ENCODE peak calls at places on chromosomes 6 and 20, in four cellular contexts. One of them, this sample, is unnamed.
A peak's percentile ranks its signal among the peaks of the same experiment; 100 is the strongest.

GRCh38 chr20:361562-361961 is 14.7 kb downstream of the NRSN2 start:
- DNase-seq in tibial artery: no peak
- DNase-seq in stimulated activated CD8-positive, alpha-beta memory T cell treated with anti-CD3 and anti-CD28 coated beads, Interleukin-12 subunit alpha, Interleukin-12 subunit beta, amount 100 ng/mL, for 4 hours: no peak
- DNase-seq in AG20443: no peak
- DNase-seq in this sample: peak; percentile 80

GRCh38 chr20:57380081-57380750 is 11.0 kb upstream of the RBM38 start:
- DNase-seq in tibial artery: no peak
- DNase-seq in stimulated activated CD8-positive, alpha-beta memory T cell treated with anti-CD3 and anti-CD28 coated beads, Interleukin-12 subunit alpha, Interleukin-12 subunit beta, amount 100 ng/mL, for 4 hours: no peak
- DNase-seq in AG20443: no peak
- DNase-seq in this sample: no peak

GRCh38 chr20:43911066-43911465 is 3.6 kb upstream of the TOX2 start:
- DNase-seq in tibial artery: no peak
- DNase-seq in stimulated activated CD8-positive, alpha-beta memory T cell treated with anti-CD3 and anti-CD28 coated beads, Interleukin-12 subunit alpha, Interleukin-12 subunit beta, amount 100 ng/mL, for 4 hours: no peak
- DNase-seq in AG20443: peak; percentile 36
- DNase-seq in this sample: no peak

GRCh38 chr6:142210606-142211005 is 63.5 kb downstream of the VTA1 start:
- DNase-seq in tibial artery: no peak
- DNase-seq in stimulated activated CD8-positive, alpha-beta memory T cell treated with anti-CD3 and anti-CD28 coated beads, Interleukin-12 subunit alpha, Interleukin-12 subunit beta, amount 100 ng/mL, for 4 hours: no peak
- DNase-seq in AG20443: no peak
- DNase-seq in this sample: no peak

GRCh38 chr6:148935705-148936306 is 189.0 kb downstream of the UST start:
- DNase-seq in tibial artery: no peak
- DNase-seq in stimulated activated CD8-positive, alpha-beta memory T cell treated with anti-CD3 and anti-CD28 coated beads, Interleukin-12 subunit alpha, Interleukin-12 subunit beta, amount 100 ng/mL, for 4 hours: no peak
- DNase-seq in AG20443: peak; percentile 49
- DNase-seq in this sample: peak; percentile 64

GRCh38 chr20:53409177-53409576 is 184.5 kb downstream of the ZNF217 start:
- DNase-seq in tibial artery: no peak
- DNase-seq in stimulated activated CD8-positive, alpha-beta memory T cell treated with anti-CD3 and anti-CD28 coated beads, Interleukin-12 subunit alpha, Interleukin-12 subunit beta, amount 100 ng/mL, for 4 hours: no peak
- DNase-seq in AG20443: no peak
- DNase-seq in this sample: no peak

GRCh38 chr6:3421763-3422456 is 34.9 kb downstream of the SLC22A23 start:
- DNase-seq in tibial artery: no peak
- DNase-seq in stimulated activated CD8-positive, alpha-beta memory T cell treated with anti-CD3 and anti-CD28 coated beads, Interleukin-12 subunit alpha, Interleukin-12 subunit beta, amount 100 ng/mL, for 4 hours: no peak
- DNase-seq in AG20443: peak; percentile 75
- DNase-seq in this sample: no peak

GRCh38 chr20:43849496-43850197 is 65.0 kb upstream of the TOX2 start:
- DNase-seq in tibial artery: no peak
- DNase-seq in stimulated activated CD8-positive, alpha-beta memory T cell treated with anti-CD3 and anti-CD28 coated beads, Interleukin-12 subunit alpha, Interleukin-12 subunit beta, amount 100 ng/mL, for 4 hours: no peak
- DNase-seq in AG20443: peak; percentile 52
- DNase-seq in this sample: no peak